ENCODE peak calls at places on chromosomes 4 and X, in five cellular contexts. K is CD8-positive, alpha-beta T cell; Y is activated CD4-positive, CD25-positive, alpha-beta regulatory T cell treated with anti-CD3 and anti-CD28 coated beads, Interleukin-2, amount 50 U/mL, for 72 hours; X is kidney; U is HT1080. G is an unnamed sample.

GRCh38 chr4:7124643-7125442 is 57.0 kb upstream of the GRPEL1 start:
- DNase-seq in Y (no peak), X (peak; percentile 63), K (no peak), U (peak; percentile 69), G (no peak)

GRCh38 chr4:2292679-2293108 is 30.8 kb upstream of the MXD4 start:
- DNase-seq in U (no peak), K (no peak), X (no peak), Y (no peak), G (no peak)

GRCh38 chrX:111098874-111099273 is 2.9 kb downstream of the PAK3 start:
- DNase-seq in X (peak; percentile 73), Y (peak; percentile 71), K (peak; percentile 54), U (peak; percentile 6), G (peak; percentile 57)

GRCh38 chr4:89245459-89245858 is 62.1 kb downstream of the GPRIN3 start:
- DNase-seq in X (no peak), Y (no peak), K (no peak), U (no peak), G (no peak)

GRCh38 chr4:112060212-112060611 is 85.0 kb upstream of the FAM241A start:
- DNase-seq in U (peak; percentile 49), X (no peak), K (no peak), Y (no peak), G (no peak)

GRCh38 chrX:24396236-24396929 is 35.9 kb downstream of the SUPT20HL1 start:
- DNase-seq in X (no peak), U (peak; percentile 17), Y (no peak), K (no peak), G (no peak)

GRCh38 chr4:4564522-4564921 is 22.7 kb upstream of the STX18 start:
- DNase-seq in X (no peak), U (no peak), K (no peak), Y (no peak), G (no peak)

GRCh38 chr4:169062861-169063197 is 52.8 kb upstream of the CBR4 start:
- DNase-seq in U (no peak), Y (no peak), X (no peak), K (no peak), G (no peak)

GRCh38 chr4:19729873-19730735 is 521.6 kb upstream of the SLIT2 start:
- DNase-seq in U (peak; percentile 96), K (no peak), X (no peak), Y (no peak), G (no peak)

GRCh38 chr4:84878090-84878489 is 88.4 kb downstream of the WDFY3 start:
- DNase-seq in Y (no peak), K (no peak), U (peak; percentile 82), X (no peak), G (no peak)

GRCh38 chr4:148390311-148390710 is 51.9 kb downstream of the NR3C2 start:
- DNase-seq in X (no peak), U (no peak), K (no peak), Y (no peak), G (no peak)

GRCh38 chr4:23894021-23894420 is 4.2 kb upstream of the PPARGC1A start:
- DNase-seq in X (no peak), Y (no peak), U (no peak), K (no peak), G (no peak)

GRCh38 chr4:48653217-48654014 is 126.7 kb downstream of the FRYL start:
- DNase-seq in U (peak; percentile 12), K (no peak), Y (no peak), X (no peak), G (no peak)

GRCh38 chr4:123597586-123597985 is 201.0 kb downstream of the SPRY1 start:
- DNase-seq in K (no peak), U (peak; percentile 32), Y (no peak), X (no peak), G (no peak)

GRCh38 chrX:119693032-119693995 is at the start of gene SEPTIN6:
- DNase-seq in K (peak; percentile 88), Y (peak; percentile 89), U (peak; percentile 76), X (peak; percentile 88), G (peak; percentile 85)

GRCh38 chrX:149638860-149639259 is 7.3 kb upstream of the TMEM185A start:
- DNase-seq in X (no peak), K (no peak), Y (no peak), U (peak; percentile 1), G (no peak)

GRCh38 chrX:78375894-78376293 is 48.5 kb upstream of the CYSLTR1 start:
- DNase-seq in Y (no peak), X (no peak), U (peak; percentile 31), K (no peak), G (no peak)

GRCh38 chrX:30652527-30653414 is 452 bp upstream of the GK start:
- DNase-seq in U (peak; percentile 92), Y (peak; percentile 91), X (peak; percentile 98), K (peak; percentile 91), G (peak; percentile 82)

GRCh38 chr4:6332042-6332668 is 62.5 kb downstream of the WFS1 start:
- DNase-seq in X (no peak), K (no peak), U (no peak), Y (peak; percentile 49), G (no peak)

GRCh38 chr4:89949782-89950387 is 55.2 kb downstream of the MMRN1 start:
- DNase-seq in U (no peak), X (no peak), K (no peak), Y (no peak), G (no peak)

GRCh38 chrX:1902901-1903379 is 288.1 kb downstream of the ASMT start:
- DNase-seq in X (no peak), U (peak; percentile 6), Y (no peak), K (no peak), G (no peak)

G was measured in T follicular helper cell.